ENCODE peak calls at places on chromosome 12, in four cellular contexts. W is HepG2, V is K562, P is GM12878. R is an unnamed sample.

GRCh38 chr12:93838180-93838579 is 161.0 kb downstream of the CRADD start:
- DNase-seq in W (no peak), V (no peak), P (no peak), R (no peak)

GRCh38 chr12:68759852-68760251 is 13.9 kb downstream of the SLC35E3 start:
- DNase-seq in W (no peak), V (no peak), P (no peak), R (no peak)

GRCh38 chr12:93813972-93814821 is 137.0 kb downstream of the CRADD start:
- DNase-seq in W (peak), V (peak), P (no peak), R (no peak)

GRCh38 chr12:67637718-67638117 is 10.8 kb upstream of the DYRK2 start:
- DNase-seq in W (no peak), V (no peak), P (no peak), R (no peak)

GRCh38 chr12:33357181-33357580 is 82.4 kb downstream of the SYT10 start:
- DNase-seq in W (no peak), V (no peak), P (no peak), R (no peak)

GRCh38 chr12:3496964-3497363 is 6.0 kb downstream of the PRMT8 start:
- DNase-seq in W (peak), V (no peak), P (no peak), R (peak)

GRCh38 chr12:111393700-111394275 is 11.9 kb upstream of the SH2B3 start:
- DNase-seq in W (no peak), V (no peak), P (no peak), R (no peak)

GRCh38 chr12:101097829-101098580 is 112.0 kb downstream of the SLC5A8 start:
- DNase-seq in W (no peak), V (no peak), P (no peak), R (no peak)

GRCh38 chr12:48815281-48816110 is 2.8 kb upstream of the CACNB3 start:
- DNase-seq in W (peak), V (peak), P (no peak), R (peak)

GRCh38 chr12:127588224-127588623 is 678.7 kb upstream of the TMEM132C start:
- DNase-seq in W (no peak), V (no peak), P (no peak), R (peak)

GRCh38 chr12:112032292-112032691 is 19.1 kb downstream of the ERP29 start:
- DNase-seq in W (no peak), V (no peak), P (no peak), R (no peak)

GRCh38 chr12:68264864-68265256 is 11.5 kb upstream of the IL22 start:
- DNase-seq in W (no peak), V (no peak), P (no peak), R (no peak)

GRCh38 chr12:6765634-6766581 is at the start of gene PTMS:
- DNase-seq in W (peak), V (peak), P (no peak), R (peak)

GRCh38 chr12:113413488-113413939 is 8.7 kb upstream of the SDSL start:
- DNase-seq in W (peak), V (peak), P (no peak), R (no peak)

GRCh38 chr12:10235761-10236631 is 23.3 kb downstream of the GABARAPL1 start:
- DNase-seq in W (peak), V (peak), P (no peak), R (peak)

GRCh38 chr12:96121271-96121711 is 72.9 kb upstream of the ELK3 start:
- DNase-seq in W (no peak), V (no peak), P (peak), R (no peak)

DNA sequence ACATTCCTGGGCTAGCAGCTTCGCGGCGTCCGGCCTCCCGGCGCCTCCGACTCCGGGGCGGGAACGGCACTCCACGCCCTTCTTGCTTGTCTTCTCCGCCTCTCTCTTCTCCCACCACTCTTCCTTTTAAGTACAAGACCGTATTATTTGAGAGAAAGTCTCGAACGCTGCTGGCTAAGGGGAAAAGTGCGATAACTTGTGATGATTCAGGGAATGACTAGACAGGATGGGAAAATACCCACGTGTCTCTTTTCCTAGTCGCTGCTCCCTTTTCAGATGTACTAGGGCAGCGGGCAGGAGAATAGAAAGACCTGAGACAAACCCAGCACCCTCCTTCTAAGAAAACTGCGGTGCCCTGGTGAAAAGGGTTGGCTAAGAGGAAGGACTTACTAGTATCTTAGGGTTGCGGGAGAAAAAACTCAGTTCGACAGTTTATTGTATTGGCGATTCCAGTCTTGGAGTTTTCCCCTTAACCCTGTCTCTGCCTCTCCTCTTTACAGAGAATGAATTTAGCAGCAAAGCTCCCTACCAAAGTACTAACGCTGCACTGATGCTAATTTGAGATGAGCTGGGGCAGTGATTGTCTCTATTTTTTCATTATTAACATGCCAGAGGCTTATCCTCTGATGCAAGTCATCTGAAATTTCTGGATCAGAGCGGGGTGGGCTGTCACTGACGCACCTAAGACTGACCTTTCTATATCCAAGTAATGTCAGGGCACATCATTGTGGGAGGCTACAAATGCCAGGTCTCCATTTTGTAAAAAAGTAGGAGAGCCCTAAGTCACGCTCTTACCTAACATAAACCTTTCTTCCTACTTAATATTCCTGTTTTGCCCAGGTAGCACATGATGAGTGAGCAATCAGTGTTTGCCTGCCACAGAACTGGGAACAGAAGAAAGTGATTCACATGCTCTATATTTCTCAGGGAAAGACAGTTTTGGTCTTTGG is 810 bp upstream of the PAWR start:
- DNase-seq in W (peak), V (no peak), P (no peak), R (no peak)
- TF ChIP-seq CREB1 in W (no peak), V (no peak), P (no peak), R (peak)

GRCh38 chr12:70659077-70659606 is 21.9 kb upstream of the PTPRB start:
- DNase-seq in W (no peak), V (no peak), P (no peak), R (no peak)

GRCh38 chr12:70657621-70658286 is 20.5 kb upstream of the PTPRB start:
- DNase-seq in W (no peak), V (no peak), P (no peak), R (no peak)

GRCh38 chr12:70660002-70660604 is 22.9 kb upstream of the PTPRB start:
- DNase-seq in W (no peak), V (no peak), P (no peak), R (no peak)

GRCh38 chr12:70661762-70662161 is 24.5 kb upstream of the PTPRB start:
- DNase-seq in W (no peak), V (no peak), P (no peak), R (no peak)

GRCh38 chr12:70660620-70661219 is 23.5 kb upstream of the PTPRB start:
- DNase-seq in W (no peak), V (peak), P (no peak), R (no peak)
- TF ChIP-seq JUNB in W (no peak), V (no peak), P (no peak), R (no peak)

DNA sequence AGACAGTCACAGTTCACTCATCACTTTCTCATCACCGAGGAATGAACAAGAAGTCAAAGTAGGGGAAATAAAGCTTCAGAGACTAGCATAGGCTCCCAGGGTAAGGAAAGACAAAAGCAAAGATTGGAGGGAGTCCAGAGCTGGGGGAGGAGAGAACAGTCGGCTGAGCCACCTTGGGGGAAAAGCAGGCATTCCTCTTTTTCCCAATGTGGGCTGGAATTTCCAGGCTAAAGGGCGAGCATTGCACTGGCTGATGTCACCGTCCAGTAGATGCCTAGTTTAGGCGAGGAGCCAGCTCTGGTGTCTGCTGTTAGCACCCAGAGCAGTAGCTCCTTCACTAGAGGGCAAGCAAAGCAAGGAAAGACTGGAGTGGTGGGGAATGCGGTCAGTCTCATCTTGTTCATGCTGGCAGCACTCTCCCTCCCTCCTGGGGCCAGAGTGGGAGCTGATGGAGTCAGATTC is 8.5 kb upstream of the KRT75 start:
- DNase-seq in W (no peak), V (no peak), P (no peak), R (peak)
- TF ChIP-seq CREB1 in W (no peak), V (no peak), P (no peak), R (no peak)

GRCh38 chr12:64652346-64652745 is 42.1 kb downstream of the RASSF3 start:
- DNase-seq in W (no peak), V (no peak), P (no peak), R (no peak)
- TF ChIP-seq JUNB in W (no peak), V (no peak), P (no peak), R (no peak)

GRCh38 chr12:116319316-116319715 is 41.8 kb upstream of the MED13L start:
- DNase-seq in W (no peak), V (no peak), P (no peak), R (no peak)

GRCh38 chr12:116317986-116318737 is 40.7 kb upstream of the MED13L start:
- DNase-seq in W (no peak), V (no peak), P (no peak), R (no peak)

GRCh38 chr12:116318738-116319050 is 41.2 kb upstream of the MED13L start:
- DNase-seq in W (no peak), V (no peak), P (no peak), R (no peak)

GRCh38 chr12:116320839-116321238 is 43.3 kb upstream of the MED13L start:
- DNase-seq in W (no peak), V (no peak), P (no peak), R (no peak)

DNA sequence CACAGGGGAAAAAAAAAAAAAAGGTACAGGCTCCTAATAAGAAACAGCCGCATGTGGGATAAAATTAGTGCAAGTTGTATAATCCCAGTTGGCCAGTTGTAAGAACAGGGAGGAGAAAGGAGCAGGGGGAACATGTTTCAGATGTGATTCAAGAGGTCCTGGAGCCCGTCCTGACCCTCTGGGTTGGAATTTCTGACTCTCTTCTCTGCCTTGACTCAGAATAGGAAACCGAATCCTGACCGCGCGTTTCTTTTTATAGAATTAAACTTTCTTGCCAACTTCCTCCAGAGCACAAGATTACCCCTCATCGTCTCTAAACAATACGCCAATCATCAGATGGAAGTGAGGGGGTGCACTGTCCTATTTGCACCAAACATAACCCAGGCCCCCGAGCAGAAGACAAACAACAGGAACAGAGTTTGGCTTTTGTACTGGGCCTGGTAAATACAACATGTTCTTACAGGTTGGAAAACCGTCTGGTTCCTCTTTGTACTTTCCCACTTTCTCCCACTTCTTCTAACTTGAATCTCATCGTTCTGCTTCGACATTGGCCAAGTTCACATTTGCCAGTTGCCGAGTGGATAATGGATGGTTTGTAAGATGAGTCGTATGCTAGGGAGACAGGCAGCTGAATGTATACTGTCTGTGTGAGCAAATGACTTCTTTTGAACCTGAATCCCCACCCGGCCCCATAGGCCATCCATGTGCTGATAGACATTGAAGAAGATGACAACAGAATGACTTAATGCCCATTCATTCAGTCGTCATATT is 42.5 kb upstream of the MED13L start:
- DNase-seq in W (no peak), V (no peak), P (no peak), R (no peak)
- TF ChIP-seq CREB1 in W (no peak), V (no peak), P (peak), R (no peak)

GRCh38 chr12:45986646-45987338 is 3.6 kb downstream of the SCAF11 start:
- DNase-seq in W (no peak), V (no peak), P (no peak), R (no peak)
- TF ChIP-seq JUNB in W (no peak), V (no peak), P (no peak), R (no peak)